ENCODE peak calls at places on chromosomes 2 and 18, in five cellular contexts. O, B, N, Y and Z are unnamed samples.

GRCh38 chr2:20052872-20053281 is 1.4 kb upstream of the LAPTM4A start:
- DNase-seq in O (peak), B (peak), N (no peak), Y (no peak), Z (peak)

GRCh38 chr2:118913131-118913804 is 28.7 kb upstream of the MARCO start:
- DNase-seq in O (no peak), B (no peak), N (no peak), Y (no peak), Z (no peak)

GRCh38 chr2:110637093-110637492 is 40.8 kb downstream of the BUB1 start:
- DNase-seq in O (no peak), B (no peak), N (no peak), Y (no peak), Z (no peak)

GRCh38 chr2:56715670-56716069 is 531.9 kb downstream of the CCDC85A start:
- DNase-seq in O (no peak), B (no peak), N (no peak), Y (no peak), Z (no peak)

GRCh38 chr2:69242651-69243051 is 144.4 kb downstream of the GFPT1 start:
- DNase-seq in O (no peak), B (no peak), N (no peak), Y (no peak), Z (no peak)

GRCh38 chr2:234733795-234734600 is 217.8 kb upstream of the SH3BP4 start:
- DNase-seq in O (no peak), B (no peak), N (no peak), Y (no peak), Z (no peak)

GRCh38 chr2:96942907-96943632 is 43.3 kb downstream of the FAM178B start:
- DNase-seq in O (no peak), B (no peak), N (no peak), Y (no peak), Z (no peak)

GRCh38 chr2:64311191-64311910 is 142.6 kb upstream of the LGALSL start:
- DNase-seq in O (no peak), B (peak), N (no peak), Y (no peak), Z (no peak)

GRCh38 chr2:1976112-1976511 is 231.8 kb upstream of the PXDN start:
- DNase-seq in O (no peak), B (no peak), N (no peak), Y (no peak), Z (no peak)

GRCh38 chr18:75253784-75254183 is 43.2 kb downstream of the TSHZ1 start:
- DNase-seq in O (peak), B (no peak), N (no peak), Y (no peak), Z (no peak)

GRCh38 chr2:29201979-29202378 is 86.8 kb downstream of the CLIP4 start:
- DNase-seq in O (no peak), B (no peak), N (no peak), Y (no peak), Z (no peak)

GRCh38 chr18:35203001-35203553 is 37.8 kb upstream of the ZNF397 start:
- DNase-seq in O (peak), B (no peak), N (no peak), Y (no peak), Z (no peak)

GRCh38 chr18:29002747-29003146 is 825.8 kb upstream of the CDH2 start:
- DNase-seq in O (no peak), B (no peak), N (no peak), Y (no peak), Z (no peak)

GRCh38 chr18:70382992-70383717 is 94.3 kb downstream of the SOCS6 start:
- DNase-seq in O (no peak), B (no peak), N (no peak), Y (no peak), Z (no peak)

GRCh38 chr2:158457826-158458616 is 1.3 kb downstream of the PKP4 start:
- DNase-seq in O (peak), B (peak), N (peak), Y (peak), Z (no peak)

GRCh38 chr2:201205516-201205850 is 22.5 kb downstream of the CASP10 start:
- DNase-seq in O (no peak), B (no peak), N (no peak), Y (no peak), Z (no peak)

GRCh38 chr18:75727479-75727878 is 300.0 kb upstream of the SMIM21 start:
- DNase-seq in O (peak), B (no peak), N (peak), Y (no peak), Z (no peak)

GRCh38 chr18:49764032-49764431 is 49.3 kb downstream of the ACAA2 start:
- DNase-seq in O (peak), B (no peak), N (no peak), Y (no peak), Z (no peak)

GRCh38 chr2:29444150-29444549 is 328.9 kb downstream of the CLIP4 start:
- DNase-seq in O (no peak), B (no peak), N (no peak), Y (no peak), Z (no peak)

GRCh38 chr2:15636972-15637785 is 45.5 kb downstream of the DDX1 start:
- DNase-seq in O (peak), B (peak), N (peak), Y (peak), Z (peak)

GRCh38 chr2:240524963-240525718 is 32.6 kb downstream of the ANKMY1 start:
- DNase-seq in O (no peak), B (no peak), N (no peak), Y (no peak), Z (peak)

GRCh38 chr18:12890500-12890899 is 6.5 kb upstream of the PTPN2 start:
- DNase-seq in O (peak), B (no peak), N (no peak), Y (no peak), Z (no peak)

GRCh38 chr2:106944220-106944619 is 58.3 kb upstream of the ST6GAL2 start:
- DNase-seq in O (no peak), B (no peak), N (no peak), Y (no peak), Z (no peak)

GRCh38 chr2:10490806-10491291 is 42.7 kb upstream of the ODC1 start:
- DNase-seq in O (no peak), B (no peak), N (no peak), Y (no peak), Z (no peak)

GRCh38 chr2:222835142-222835822 is 25.6 kb upstream of the ACSL3 start:
- DNase-seq in O (no peak), B (no peak), N (no peak), Y (no peak), Z (no peak)